ENCODE peak calls at places on chromosomes 12 and 14, in four cellular contexts. One of them, this sample, is unnamed.

GRCh38 chr14:104985675-104986486 is at the start of gene CLBA1:
- DNase-seq in HCT116: peak
- DNase-seq in HepG2: peak
- DNase-seq in GM12878: peak
- DNase-seq in this sample: peak

GRCh38 chr14:63134801-63135200 is 69.4 kb upstream of the RHOJ start:
- DNase-seq in HCT116: no peak
- DNase-seq in HepG2: no peak
- DNase-seq in GM12878: no peak
- DNase-seq in this sample: peak

GRCh38 chr12:20370841-20371240 is 2.5 kb downstream of the PDE3A start:
- DNase-seq in HCT116: no peak
- DNase-seq in GM12878: no peak
- DNase-seq in HepG2: no peak
- DNase-seq in this sample: no peak

GRCh38 chr12:116130431-116130830 is 147.1 kb downstream of the MED13L start:
- DNase-seq in HCT116: no peak
- DNase-seq in HepG2: no peak
- DNase-seq in GM12878: no peak
- DNase-seq in this sample: no peak

GRCh38 chr12:19150273-19150895 is 20.9 kb downstream of the PLEKHA5 start:
- DNase-seq in HCT116: no peak
- DNase-seq in HepG2: no peak
- DNase-seq in GM12878: no peak
- DNase-seq in this sample: no peak

GRCh38 chr12:9649532-9649940 is 20.0 kb upstream of the CLEC2D start:
- DNase-seq in HCT116: no peak
- DNase-seq in GM12878: peak
- DNase-seq in HepG2: no peak
- DNase-seq in this sample: peak

GRCh38 chr12:112836736-112837628 is 45.4 kb downstream of the RPH3A start:
- DNase-seq in HepG2: no peak
- DNase-seq in GM12878: no peak
- DNase-seq in HCT116: no peak
- DNase-seq in this sample: no peak

GRCh38 chr14:34046799-34047520 is 96.1 kb upstream of the EGLN3 start:
- DNase-seq in GM12878: no peak
- DNase-seq in HCT116: no peak
- DNase-seq in HepG2: no peak
- DNase-seq in this sample: no peak

GRCh38 chr14:98924046-98924445 is 348.0 kb downstream of the BCL11B start:
- DNase-seq in HCT116: no peak
- DNase-seq in HepG2: no peak
- DNase-seq in GM12878: no peak
- DNase-seq in this sample: no peak

GRCh38 chr12:128761305-128761880 is 62.4 kb downstream of the SLC15A4 start:
- DNase-seq in HepG2: no peak
- DNase-seq in HCT116: no peak
- DNase-seq in GM12878: no peak
- DNase-seq in this sample: no peak

GRCh38 chr12:28742791-28743190 is 406.3 kb upstream of the FAR2 start:
- DNase-seq in HepG2: no peak
- DNase-seq in GM12878: no peak
- DNase-seq in HCT116: no peak
- DNase-seq in this sample: no peak

GRCh38 chr12:96425321-96425720 is 25.1 kb upstream of the CDK17 start:
- DNase-seq in HCT116: no peak
- DNase-seq in GM12878: no peak
- DNase-seq in HepG2: no peak
- DNase-seq in this sample: no peak

GRCh38 chr12:49060237-49061156 is at the start of gene KMT2D:
- DNase-seq in HepG2: peak
- DNase-seq in GM12878: peak
- DNase-seq in HCT116: peak
- DNase-seq in this sample: peak

GRCh38 chr12:28222959-28223662 is 32.9 kb downstream of the CCDC91 start:
- DNase-seq in HepG2: no peak
- DNase-seq in HCT116: no peak
- DNase-seq in GM12878: no peak
- DNase-seq in this sample: no peak

GRCh38 chr12:56029666-56030293 is 8.9 kb downstream of the IKZF4 start:
- DNase-seq in HepG2: peak
- DNase-seq in HCT116: no peak
- DNase-seq in GM12878: no peak
- DNase-seq in this sample: peak

GRCh38 chr12:113891737-113892520 is 74.2 kb downstream of the RBM19 start:
- DNase-seq in HepG2: no peak
- DNase-seq in HCT116: peak
- DNase-seq in GM12878: no peak
- DNase-seq in this sample: no peak

GRCh38 chr12:88251798-88252197 is 109.7 kb downstream of the TMTC3 start:
- DNase-seq in HepG2: no peak
- DNase-seq in HCT116: no peak
- DNase-seq in GM12878: no peak
- DNase-seq in this sample: no peak

GRCh38 chr14:86088156-86088555 is 558.2 kb downstream of the FLRT2 start:
- DNase-seq in HepG2: no peak
- DNase-seq in HCT116: no peak
- DNase-seq in GM12878: no peak
- DNase-seq in this sample: no peak

GRCh38 chr12:51270067-51270846 is at the start of gene SMAGP:
- DNase-seq in HepG2: peak
- DNase-seq in GM12878: no peak
- DNase-seq in HCT116: no peak
- DNase-seq in this sample: peak

GRCh38 chr14:49931523-49931922 is 38.6 kb downstream of the ARF6 start:
- DNase-seq in HepG2: no peak
- DNase-seq in GM12878: no peak
- DNase-seq in HCT116: no peak
- DNase-seq in this sample: no peak

GRCh38 chr14:102870994-102871831 is 51.2 kb upstream of the AMN start:
- DNase-seq in HCT116: no peak
- DNase-seq in HepG2: no peak
- DNase-seq in GM12878: no peak
- DNase-seq in this sample: no peak

GRCh38 chr14:69997849-69998248 is 118.6 kb downstream of the SMOC1 start:
- DNase-seq in GM12878: no peak
- DNase-seq in HepG2: peak
- DNase-seq in HCT116: no peak
- DNase-seq in this sample: no peak

GRCh38 chr12:59055204-59055839 is 135.0 kb upstream of the LRIG3 start:
- DNase-seq in HepG2: no peak
- DNase-seq in HCT116: peak
- DNase-seq in GM12878: no peak
- DNase-seq in this sample: no peak

GRCh38 chr12:58678753-58679152 is 241.6 kb downstream of the LRIG3 start:
- DNase-seq in HepG2: no peak
- DNase-seq in GM12878: no peak
- DNase-seq in HCT116: no peak
- DNase-seq in this sample: no peak

GRCh38 chr14:44846232-44846824 is 115.4 kb downstream of the KLHL28 start:
- DNase-seq in GM12878: peak
- DNase-seq in HepG2: peak
- DNase-seq in HCT116: peak
- DNase-seq in this sample: peak

GRCh38 chr14:65258391-65258790 is 154.1 kb upstream of the FUT8 start:
- DNase-seq in HepG2: peak
- DNase-seq in HCT116: peak
- DNase-seq in GM12878: no peak
- DNase-seq in this sample: no peak

GRCh38 chr14:99802301-99803105 is 9.3 kb downstream of the EML1 start:
- DNase-seq in HepG2: no peak
- DNase-seq in HCT116: no peak
- DNase-seq in GM12878: no peak
- DNase-seq in this sample: no peak

GRCh38 chr14:99136401-99136800 is 135.6 kb downstream of the BCL11B start:
- DNase-seq in GM12878: no peak
- DNase-seq in HCT116: no peak
- DNase-seq in HepG2: no peak
- DNase-seq in this sample: no peak

GRCh38 chr12:89801284-89801683 is 92.6 kb upstream of the ATP2B1 start:
- DNase-seq in HCT116: no peak
- DNase-seq in GM12878: no peak
- DNase-seq in HepG2: no peak
- DNase-seq in this sample: no peak

GRCh38 chr12:85283560-85283959 is 3.5 kb downstream of the ALX1 start:
- DNase-seq in HCT116: no peak
- DNase-seq in HepG2: no peak
- DNase-seq in GM12878: no peak
- DNase-seq in this sample: peak

GRCh38 chr12:126093911-126094310 is 1028.7 kb downstream of the AACS start:
- DNase-seq in HCT116: no peak
- DNase-seq in GM12878: no peak
- DNase-seq in HepG2: no peak
- DNase-seq in this sample: peak

GRCh38 chr14:68124885-68125731 is 305.5 kb downstream of the RAD51B start:
- DNase-seq in HepG2: peak
- DNase-seq in GM12878: no peak
- DNase-seq in HCT116: no peak
- DNase-seq in this sample: no peak

GRCh38 chr12:10454531-10454930 is 1.4 kb upstream of the KLRC1 start:
- DNase-seq in GM12878: no peak
- DNase-seq in HepG2: no peak
- DNase-seq in HCT116: no peak
- DNase-seq in this sample: no peak

GRCh38 chr14:93682459-93682858 is 105.8 kb downstream of the PRIMA1 start:
- DNase-seq in HCT116: no peak
- DNase-seq in HepG2: no peak
- DNase-seq in GM12878: no peak
- DNase-seq in this sample: no peak

GRCh38 chr14:32991706-32992105 is 53.0 kb downstream of the NPAS3 start:
- DNase-seq in HCT116: no peak
- DNase-seq in HepG2: no peak
- DNase-seq in GM12878: no peak
- DNase-seq in this sample: no peak

DNA sequence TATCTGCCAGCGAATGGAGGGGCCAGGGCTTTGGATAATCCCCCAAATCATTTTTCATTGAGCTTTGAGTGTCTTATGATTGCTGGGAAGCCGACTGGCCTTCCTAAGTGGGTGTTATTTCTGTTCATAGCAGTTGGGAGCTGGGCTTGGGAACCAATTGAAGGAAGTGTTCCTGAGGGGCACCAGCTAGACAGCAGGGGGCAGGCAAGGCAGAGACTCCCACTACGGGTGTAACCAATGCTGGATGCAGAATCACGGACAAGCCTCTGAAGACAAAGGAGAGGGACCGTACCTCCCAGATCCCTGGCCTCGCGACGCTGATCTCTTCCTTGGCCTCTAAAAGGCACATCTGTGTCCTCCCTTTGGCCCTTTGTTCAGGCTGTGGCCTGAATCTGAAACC is 149.0 kb upstream of the PRMT8 start:
- DNase-seq in GM12878: no peak
- DNase-seq in HepG2: no peak
- DNase-seq in HCT116: no peak
- DNase-seq in this sample: peak
- TF ChIP-seq POLR2AphosphoS5 in GM12878: no peak
- TF ChIP-seq POLR2AphosphoS5 in HepG2: no peak
- TF ChIP-seq POLR2AphosphoS5 in HCT116: no peak
- TF ChIP-seq POLR2AphosphoS5 in this sample: no peak

GRCh38 chr14:21072102-21072501 is 2.0 kb downstream of the ARHGEF40 start:
- DNase-seq in HepG2: no peak
- DNase-seq in HCT116: no peak
- DNase-seq in GM12878: no peak
- DNase-seq in this sample: peak
- H2AFZ ChIP-seq in HepG2: no peak
- H2AFZ ChIP-seq in HCT116: no peak
- H2AFZ ChIP-seq in GM12878: no peak
- H2AFZ ChIP-seq in this sample: peak

DNA sequence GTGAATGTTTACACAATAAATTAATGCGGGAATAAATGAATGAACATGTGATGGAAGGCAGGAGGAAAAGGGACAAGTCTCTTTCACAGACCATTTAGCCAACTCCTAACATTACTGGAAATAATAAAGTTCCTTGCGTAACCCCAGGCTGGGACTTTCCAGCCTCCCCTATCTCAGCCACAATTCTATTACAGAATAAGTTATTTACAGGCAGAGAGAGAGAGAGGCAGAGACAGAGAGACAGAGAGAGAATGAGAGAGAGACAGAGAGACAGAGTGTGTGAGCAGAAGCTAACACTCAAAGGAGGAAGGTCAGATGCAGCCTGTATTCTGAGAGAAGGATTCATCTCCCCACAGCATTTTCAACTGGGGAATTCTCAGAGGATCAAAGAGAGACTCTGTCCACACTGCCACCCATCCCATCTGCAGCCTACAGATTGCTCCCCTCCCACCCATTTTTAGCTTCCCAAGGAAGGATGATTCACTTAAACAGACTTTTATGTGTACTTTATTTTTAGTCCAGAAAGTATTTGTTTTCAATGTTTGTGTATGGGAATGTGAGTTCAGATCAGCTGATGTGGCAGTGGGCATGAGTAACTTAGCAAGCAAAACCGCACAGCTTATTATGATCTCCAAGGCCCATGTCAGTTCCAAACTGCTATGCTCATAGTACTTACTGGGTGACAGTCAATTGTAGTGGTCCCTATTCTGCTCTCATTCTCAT is 165.7 kb downstream of the CAND1 start:
- DNase-seq in GM12878: no peak
- DNase-seq in HepG2: peak
- DNase-seq in HCT116: no peak
- DNase-seq in this sample: no peak
- TF ChIP-seq REST in GM12878: no peak
- TF ChIP-seq REST in HepG2: no peak
- TF ChIP-seq REST in HCT116: no peak
- TF ChIP-seq REST in this sample: no peak

DNA sequence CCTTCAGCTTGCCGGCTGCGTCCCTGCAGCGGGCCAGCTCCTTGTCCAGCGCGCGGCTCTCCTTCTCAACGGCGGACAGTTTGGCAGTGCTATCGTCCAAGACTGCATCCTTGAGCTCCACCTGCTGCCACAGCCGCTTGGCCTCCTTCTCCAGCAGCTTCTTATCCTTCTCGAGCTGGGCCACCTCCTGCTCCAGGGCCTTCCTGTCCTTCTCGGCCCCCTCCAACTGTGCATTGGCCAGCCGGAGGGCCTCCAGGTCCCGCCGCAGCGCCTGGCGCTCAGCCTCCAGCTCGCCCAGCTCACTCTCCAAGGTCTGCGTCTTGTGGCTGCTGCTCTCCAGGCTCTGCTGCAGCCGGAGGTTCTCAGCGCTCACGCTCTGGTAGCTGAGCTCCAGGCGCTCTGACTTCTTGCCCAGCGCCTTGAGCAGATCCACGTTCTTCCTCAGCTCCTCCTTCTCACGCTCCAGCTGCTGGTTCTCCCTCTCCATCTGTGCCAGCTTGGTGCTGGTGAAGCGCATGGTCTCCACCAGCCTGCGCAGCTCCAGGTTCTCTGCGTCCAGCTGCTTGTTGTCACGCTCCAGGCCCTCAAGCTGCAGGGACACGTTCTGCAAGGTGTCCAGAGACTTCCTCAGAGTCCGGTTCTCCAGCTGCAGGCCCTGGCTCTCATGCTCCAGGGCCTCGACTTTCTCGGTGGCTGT is 68.8 kb upstream of the GPR68 start:
- DNase-seq in HCT116: no peak
- DNase-seq in GM12878: no peak
- DNase-seq in HepG2: no peak
- DNase-seq in this sample: no peak
- TF ChIP-seq POLR2AphosphoS5 in HCT116: no peak
- TF ChIP-seq POLR2AphosphoS5 in GM12878: no peak
- TF ChIP-seq POLR2AphosphoS5 in HepG2: no peak
- TF ChIP-seq POLR2AphosphoS5 in this sample: no peak

This sample was measured in GM23338.